ENCODE peak calls at places on chromosome 6, in eight cellular contexts. A, J, P, G, T, U, O and C are unnamed samples.

GRCh38 chr6:108714012-108714773 is 134.0 kb upstream of the ARMC2 start:
- DNase-seq in A (no peak), G (no peak), T (peak), O (peak), U (no peak), J (no peak), P (no peak), C (no peak)

GRCh38 chr6:106510090-106510970 is 119.0 kb downstream of the RTN4IP1 start:
- DNase-seq in J (no peak), O (peak), G (no peak), A (no peak), T (no peak), P (peak), U (no peak), C (no peak)

GRCh38 chr6:35893246-35893645 is 27.7 kb downstream of the SRPK1 start:
- DNase-seq in O (no peak), J (no peak), G (no peak), T (peak), A (no peak), U (no peak), P (no peak), C (no peak)

GRCh38 chr6:32491703-32492102 is 38.4 kb downstream of the HLA-DRB5 start:
- DNase-seq in T (no peak), G (no peak), J (no peak), O (no peak), P (no peak), U (no peak), A (no peak), C (no peak)

GRCh38 chr6:11432713-11433450 is 104.7 kb upstream of the TMEM170B start:
- DNase-seq in T (peak), A (no peak), J (no peak), O (no peak), G (no peak), P (no peak), U (peak), C (no peak)

GRCh38 chr6:70531133-70531532 is 35.6 kb upstream of the SDHAF4 start:
- DNase-seq in T (no peak), P (no peak), O (no peak), U (no peak), A (no peak), J (no peak), G (no peak), C (no peak)

GRCh38 chr6:118667988-118668387 is 16.6 kb upstream of the CEP85L start:
- DNase-seq in P (no peak), O (no peak), A (no peak), J (no peak), U (no peak), G (no peak), T (no peak), C (no peak)

GRCh38 chr6:138714493-138714892 is 59.1 kb upstream of the CCDC28A start:
- DNase-seq in G (no peak), T (no peak), A (no peak), U (no peak), J (no peak), O (no peak), P (no peak), C (no peak)

GRCh38 chr6:19380287-19380686 is 456.9 kb upstream of the ID4 start:
- DNase-seq in U (no peak), P (no peak), A (no peak), O (no peak), G (no peak), T (peak), J (no peak), C (no peak)

GRCh38 chr6:143949962-143950361 is 58.1 kb downstream of the PLAGL1 start:
- DNase-seq in A (no peak), T (no peak), J (no peak), U (no peak), G (no peak), P (no peak), O (no peak), C (no peak)

GRCh38 chr6:111013144-111013905 is 31.5 kb downstream of the RPF2 start:
- DNase-seq in P (no peak), A (no peak), G (no peak), O (no peak), T (peak), U (no peak), J (no peak), C (no peak)

GRCh38 chr6:142329486-142330113 is 27.8 kb downstream of the ADGRG6 start:
- DNase-seq in A (no peak), P (no peak), U (no peak), O (no peak), G (no peak), T (no peak), J (no peak), C (no peak)

GRCh38 chr6:33053230-33053629 is 20.2 kb downstream of the HLA-DPA1 start:
- DNase-seq in P (no peak), O (no peak), J (no peak), G (no peak), A (no peak), U (no peak), T (no peak), C (no peak)

GRCh38 chr6:169671563-169671962 is 30.3 kb downstream of the WDR27 start:
- DNase-seq in P (no peak), O (no peak), J (no peak), A (no peak), U (no peak), G (no peak), T (no peak), C (no peak)

GRCh38 chr6:13046084-13046483 is 282.3 kb downstream of the TBC1D7 start:
- DNase-seq in T (no peak), J (no peak), A (no peak), G (no peak), P (no peak), O (no peak), U (no peak), C (no peak)

GRCh38 chr6:35046098-35046497 is 95.0 kb downstream of the TCP11 start:
- DNase-seq in A (no peak), O (no peak), P (no peak), U (no peak), T (no peak), G (no peak), J (no peak), C (no peak)

GRCh38 chr6:111590209-111590955 is 15.3 kb downstream of the TRAF3IP2 start:
- DNase-seq in O (no peak), P (no peak), G (no peak), A (no peak), U (no peak), T (peak), J (no peak), C (no peak)

GRCh38 chr6:96089173-96089572 is 73.4 kb downstream of the FUT9 start:
- DNase-seq in G (no peak), T (no peak), O (no peak), J (peak), A (no peak), U (peak), P (no peak), C (no peak)

GRCh38 chr6:27608916-27609883 is 136.3 kb upstream of the ZNF184 start:
- DNase-seq in T (peak), G (no peak), U (peak), A (no peak), O (no peak), J (no peak), P (peak), C (no peak)

GRCh38 chr6:34132486-34133185 is 13.3 kb downstream of the GRM4 start:
- DNase-seq in U (no peak), O (no peak), J (peak), P (no peak), A (no peak), G (peak), T (peak), C (no peak)

GRCh38 chr6:111804627-111805235 is 68.5 kb downstream of the FYN start:
- DNase-seq in T (peak), P (no peak), A (peak), U (no peak), G (no peak), J (no peak), O (no peak), C (no peak)

GRCh38 chr6:32167154-32167760 is 2.9 kb downstream of the EGFL8 start:
- DNase-seq in U (no peak), P (no peak), J (no peak), G (no peak), A (no peak), T (no peak), O (no peak), C (no peak)

GRCh38 chr6:106192824-106193223 is 106.7 kb downstream of the PRDM1 start:
- DNase-seq in U (no peak), T (peak), J (no peak), A (no peak), G (no peak), O (no peak), P (no peak), C (no peak)

GRCh38 chr6:109874621-109875020 is 103.5 kb upstream of the GPR6 start:
- DNase-seq in A (no peak), P (no peak), J (no peak), G (no peak), T (no peak), O (no peak), U (no peak), C (no peak)

GRCh38 chr6:24982231-24982630 is 46.5 kb upstream of the RIPOR2 start:
- DNase-seq in P (no peak), O (no peak), G (no peak), T (peak), J (no peak), U (no peak), A (no peak), C (no peak)

GRCh38 chr6:32447932-32448331 is 8.2 kb downstream of the HLA-DRA start:
- DNase-seq in O (no peak), P (no peak), T (no peak), A (no peak), U (no peak), J (no peak), G (no peak), C (no peak)

GRCh38 chr6:34189806-34190503 is 44.1 kb upstream of the GRM4 start:
- DNase-seq in U (no peak), P (no peak), O (no peak), G (no peak), A (no peak), J (no peak), T (no peak), C (no peak)

GRCh38 chr6:146545608-146546007 is 2.0 kb downstream of the RAB32 start:
- DNase-seq in U (peak), T (peak), P (no peak), J (no peak), G (no peak), A (no peak), O (no peak), C (no peak)

GRCh38 chr6:40328376-40328987 is 258.7 kb downstream of the LRFN2 start:
- DNase-seq in U (peak), P (peak), O (peak), T (no peak), J (peak), G (peak), A (no peak), C (no peak)